ENCODE peak calls at places on chromosomes 7 and 10, in seven cellular contexts. R is endothelial cell; W is choroid plexus epithelial cell; V is activated CD4-positive, alpha-beta T cell treated with anti-CD3 and anti-CD28 coated beads for 48 hours; L is AG08395; M is K562; Q is DMS53. A is an unnamed sample.

GRCh38 chr7:28041508-28042314 is 138.9 kb downstream of the JAZF1 start:
- DNase-seq in R (no peak), W (peak), V (peak), L (peak), M (no peak), Q (no peak), A (peak)

GRCh38 chr7:2938514-2939192 is 94.5 kb upstream of the GNA12 start:
- DNase-seq in R (no peak), W (no peak), V (no peak), L (no peak), M (no peak), Q (no peak), A (no peak)

GRCh38 chr7:102192790-102193189 is 93.9 kb upstream of the SH2B2 start:
- DNase-seq in R (no peak), W (no peak), V (no peak), L (no peak), M (no peak), Q (no peak), A (no peak)

GRCh38 chr10:73906524-73907447 is 4.1 kb upstream of the PLAU start:
- DNase-seq in R (no peak), W (peak), V (no peak), L (peak), M (no peak), Q (peak), A (peak)

GRCh38 chr10:131928248-131929095 is 27.7 kb downstream of the PPP2R2D start:
- DNase-seq in R (no peak), W (peak), V (peak), L (no peak), M (peak), Q (peak), A (no peak)

GRCh38 chr10:95841711-95842498 is 65.9 kb upstream of the CC2D2B start:
- DNase-seq in R (peak), W (peak), V (peak), L (peak), M (peak), Q (peak), A (peak)

GRCh38 chr7:83036130-83036529 is 126.6 kb downstream of the PCLO start:
- DNase-seq in R (no peak), W (no peak), V (no peak), L (no peak), M (no peak), Q (no peak), A (no peak)

GRCh38 chr7:28957064-28957821 is 887 bp downstream of the TRIL start:
- DNase-seq in R (peak), W (peak), V (peak), L (no peak), M (no peak), Q (no peak), A (no peak)

GRCh38 chr7:49264530-49264929 is 340.2 kb downstream of the CDC14C start:
- DNase-seq in R (no peak), W (no peak), V (no peak), L (no peak), M (no peak), Q (no peak), A (no peak)

GRCh38 chr7:7921830-7922229 is 46.8 kb upstream of the GLCCI1 start:
- DNase-seq in R (no peak), W (no peak), V (no peak), L (no peak), M (no peak), Q (peak), A (no peak)

GRCh38 chr10:125149278-125150047 is 10.9 kb downstream of the CTBP2 start:
- DNase-seq in R (no peak), W (peak), V (no peak), L (peak), M (peak), Q (peak), A (no peak)

GRCh38 chr10:68296833-68297232 is 35.0 kb upstream of the HNRNPH3 start:
- DNase-seq in R (no peak), W (no peak), V (no peak), L (peak), M (no peak), Q (no peak), A (peak)

GRCh38 chr10:9172276-9172675 is 1117.8 kb downstream of the GATA3 start:
- DNase-seq in R (no peak), W (no peak), V (no peak), L (no peak), M (no peak), Q (no peak), A (no peak)

GRCh38 chr7:113710310-113711106 is 208.3 kb downstream of the PPP1R3A start:
- DNase-seq in R (peak), W (peak), V (peak), L (peak), M (peak), Q (peak), A (peak)

GRCh38 chr7:96636342-96636865 is 73.2 kb downstream of the SEM1 start:
- DNase-seq in R (no peak), W (no peak), V (no peak), L (peak), M (no peak), Q (no peak), A (peak)

GRCh38 chr7:121797283-121798037 is 75.5 kb upstream of the PTPRZ1 start:
- DNase-seq in R (no peak), W (peak), V (no peak), L (no peak), M (no peak), Q (peak), A (no peak)

GRCh38 chr7:104650991-104651680 is 322.7 kb downstream of the LHFPL3 start:
- DNase-seq in R (no peak), W (no peak), V (no peak), L (no peak), M (no peak), Q (no peak), A (no peak)

GRCh38 chr7:51242881-51243518 is 73.6 kb downstream of the COBL start:
- DNase-seq in R (no peak), W (no peak), V (no peak), L (no peak), M (no peak), Q (no peak), A (no peak)

GRCh38 chr7:21920931-21921330 is 24.8 kb downstream of the CDCA7L start:
- DNase-seq in R (no peak), W (no peak), V (no peak), L (no peak), M (no peak), Q (no peak), A (no peak)

GRCh38 chr7:43078794-43079193 is 33.7 kb upstream of the HECW1 start:
- DNase-seq in R (no peak), W (no peak), V (no peak), L (no peak), M (no peak), Q (no peak), A (no peak)

GRCh38 chr7:94054130-94054529 is 50.0 kb upstream of the BET1 start:
- DNase-seq in R (no peak), W (no peak), V (no peak), L (no peak), M (no peak), Q (peak), A (no peak)

GRCh38 chr7:3134715-3135114 is 91.0 kb upstream of the CARD11 start:
- DNase-seq in R (no peak), W (no peak), V (peak), L (no peak), M (peak), Q (no peak), A (no peak)

GRCh38 chr7:72441791-72442190 is 29.7 kb upstream of the CALN1 start:
- DNase-seq in R (no peak), W (no peak), V (no peak), L (no peak), M (no peak), Q (no peak), A (no peak)

A was measured in GM04503.